ENCODE peak calls at places on chromosomes 5 and 9, in seven cellular contexts. G is IMR-90, X is H1, F is H9, T is mesenchymal stem cell, M is trophoblast cell, B is mesendoderm. W is an unnamed sample.

GRCh38 chr9:134681061-134681661 is 39.6 kb downstream of the COL5A1 start:
- DNase-seq in G (peak; percentile 44), X (no peak), F (no peak), T (peak; percentile 69), M (no peak), B (peak; percentile 79), W (no peak)

GRCh38 chr9:71719585-71719984 is 48.7 kb downstream of the CEMIP2 start:
- DNase-seq in G (peak; percentile 11), X (no peak), F (no peak), T (no peak), M (no peak), B (no peak), W (no peak)

GRCh38 chr9:123225374-123225813 is 43.0 kb downstream of the STRBP start:
- DNase-seq in G (peak; percentile 90), X (peak; percentile 50), F (peak; percentile 71), T (peak; percentile 75), M (peak; percentile 25), B (peak; percentile 79), W (peak; percentile 4)

GRCh38 chr9:75088646-75089368 is 493 bp downstream of the OSTF1 start:
- DNase-seq in G (peak; percentile 68), X (no peak), F (peak; percentile 39), T (peak; percentile 88), M (peak; percentile 77), B (peak; percentile 89), W (no peak)

GRCh38 chr5:151298063-151298462 is 5.5 kb downstream of the SLC36A3 start:
- DNase-seq in G (peak; percentile 50), X (no peak), F (peak; percentile 54), T (peak; percentile 65), M (no peak), B (peak; percentile 85), W (no peak)

GRCh38 chr5:146825033-146825432 is 53.5 kb downstream of the PPP2R2B start:
- DNase-seq in G (peak; percentile 11), X (no peak), F (peak; percentile 54), T (peak; percentile 38), M (peak; percentile 6), B (peak; percentile 67), W (peak; percentile 47)

GRCh38 chr5:18805376-18805775 is 1171.1 kb downstream of the TAF11L14 start:
- DNase-seq in G (no peak), X (no peak), F (no peak), T (no peak), M (no peak), B (no peak), W (no peak)

GRCh38 chr5:88143693-88144218 is 124.9 kb downstream of the TMEM161B start:
- DNase-seq in G (no peak), X (no peak), F (no peak), T (no peak), M (no peak), B (peak; percentile 0), W (peak; percentile 9)

GRCh38 chr5:79878721-79879336 is 112.2 kb downstream of the MTX3 start:
- DNase-seq in G (no peak), X (peak; percentile 5), F (peak; percentile 56), T (peak; percentile 1), M (no peak), B (peak; percentile 51), W (no peak)

GRCh38 chr9:91660295-91660589 is 236.6 kb upstream of the NFIL3 start:
- DNase-seq in G (no peak), X (no peak), F (no peak), T (no peak), M (no peak), B (no peak), W (no peak)

GRCh38 chr9:28688172-28688571 is 1114.9 kb upstream of the C9orf72 start:
- DNase-seq in G (no peak), X (peak; percentile 5), F (no peak), T (no peak), M (no peak), B (peak; percentile 80), W (no peak)

GRCh38 chr5:2277886-2278285 is 395.2 kb upstream of the IRX4 start:
- DNase-seq in G (no peak), X (no peak), F (no peak), T (no peak), M (no peak), B (no peak), W (no peak)

GRCh38 chr5:55821731-55822512 is 29.2 kb upstream of the IL31RA start:
- DNase-seq in G (no peak), X (no peak), F (peak; percentile 51), T (peak; percentile 13), M (no peak), B (no peak), W (no peak)

GRCh38 chr9:7536310-7536939 is 263.2 kb downstream of the DMAC1 start:
- DNase-seq in G (peak; percentile 56), X (no peak), F (peak; percentile 75), T (peak; percentile 56), M (peak; percentile 7), B (peak; percentile 77), W (peak; percentile 41)

GRCh38 chr5:115423541-115423940 is 121.0 kb downstream of the FEM1C start:
- DNase-seq in G (no peak), X (no peak), F (no peak), T (no peak), M (no peak), B (no peak), W (no peak)

GRCh38 chr9:90544488-90544887 is 98.1 kb downstream of the DIRAS2 start:
- DNase-seq in G (no peak), X (no peak), F (no peak), T (no peak), M (no peak), B (no peak), W (no peak)

GRCh38 chr9:77647659-77648457 is at the start of gene GNA14:
- DNase-seq in G (no peak), X (no peak), F (peak; percentile 64), T (peak; percentile 36), M (no peak), B (peak; percentile 70), W (peak; percentile 24)

GRCh38 chr5:80741015-80741414 is 86.2 kb upstream of the DHFR start:
- DNase-seq in G (no peak), X (no peak), F (no peak), T (no peak), M (no peak), B (no peak), W (no peak)

GRCh38 chr9:115234094-115234493 is 116.1 kb upstream of the TNC start:
- DNase-seq in G (peak; percentile 91), X (no peak), F (no peak), T (peak; percentile 83), M (peak; percentile 56), B (no peak), W (no peak)

GRCh38 chr9:128808543-128808942 is 9.8 kb upstream of the ENDOG start:
- DNase-seq in G (no peak), X (no peak), F (no peak), T (no peak), M (no peak), B (no peak), W (no peak)

GRCh38 chr5:15010936-15011335 is 139.4 kb upstream of the ANKH start:
- DNase-seq in G (no peak), X (no peak), F (no peak), T (peak; percentile 4), M (no peak), B (no peak), W (no peak)

GRCh38 chr5:142551242-142552067 is 134.4 kb downstream of the FGF1 start:
- DNase-seq in G (peak; percentile 22), X (peak; percentile 43), F (peak; percentile 82), T (peak; percentile 58), M (peak; percentile 77), B (peak; percentile 91), W (peak; percentile 47)

GRCh38 chr5:150178262-150178661 is 11.6 kb upstream of the SLC6A7 start:
- DNase-seq in G (no peak), X (no peak), F (no peak), T (no peak), M (no peak), B (no peak), W (no peak)

DNA sequence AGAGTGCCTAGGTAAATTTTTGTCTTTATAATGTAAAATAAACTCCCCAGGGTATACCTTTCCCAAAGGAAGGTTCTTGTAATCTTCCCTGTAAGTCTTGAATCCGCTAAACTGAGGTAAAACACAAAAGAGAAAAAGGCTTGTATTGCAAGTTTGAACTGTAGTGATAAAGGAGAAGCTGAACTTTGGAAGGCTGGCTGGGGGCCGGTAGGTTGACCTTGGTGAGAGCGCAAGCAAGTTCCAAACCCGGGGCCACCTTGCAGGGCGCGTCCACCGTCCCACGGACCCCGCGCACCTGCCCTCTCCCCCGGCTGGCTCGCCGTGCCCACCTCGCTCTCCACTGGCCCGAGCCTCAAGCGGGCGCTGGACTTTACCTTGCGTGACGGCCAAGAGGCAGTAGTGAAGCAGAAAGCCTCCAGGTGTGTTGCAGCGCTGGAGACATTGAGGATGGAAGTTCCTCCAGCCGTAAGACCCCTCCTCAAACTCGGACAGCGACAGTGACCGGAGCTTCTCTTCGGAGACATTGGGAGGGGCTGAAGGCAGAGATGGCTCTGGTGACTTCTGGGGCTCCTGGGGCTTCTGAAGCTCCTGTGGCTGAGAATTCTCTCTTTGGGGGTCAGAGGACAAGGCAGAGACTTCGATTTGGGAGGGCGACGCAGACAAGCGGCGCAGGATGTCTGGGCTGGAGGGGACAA is 403 bp downstream of the SLCO4C1 start:
- DNase-seq in G (no peak), X (no peak), F (peak; percentile 60), T (no peak), M (no peak), B (peak; percentile 27), W (no peak)
- H4K8ac ChIP-seq in G (no peak overlapping the region), X (peak overlapping the region; percentile 65), F (no peak overlapping the region), T (no peak overlapping the region), M (peak overlapping the region; percentile 17), B (no peak overlapping the region), W (peak overlapping the region; percentile 65)

GRCh38 chr5:155625315-155625714 is 611.8 kb downstream of the KIF4B start:
- DNase-seq in G (no peak), X (no peak), F (no peak), T (no peak), M (no peak), B (no peak), W (no peak)
- H2AK5ac ChIP-seq in G (no peak overlapping the region), X (no peak overlapping the region), F (no peak overlapping the region), T (no peak overlapping the region), M (no peak overlapping the region), B (no peak overlapping the region), W (no peak overlapping the region)

GRCh38 chr5:78060421-78060820 is 234.1 kb downstream of the AP3B1 start:
- DNase-seq in G (peak; percentile 83), X (no peak), F (no peak), T (peak; percentile 17), M (no peak), B (no peak), W (no peak)
- H4K8ac ChIP-seq in G (no peak overlapping the region), X (no peak overlapping the region), F (no peak overlapping the region), T (no peak overlapping the region), M (no peak overlapping the region), B (no peak overlapping the region), W (no peak overlapping the region)

DNA sequence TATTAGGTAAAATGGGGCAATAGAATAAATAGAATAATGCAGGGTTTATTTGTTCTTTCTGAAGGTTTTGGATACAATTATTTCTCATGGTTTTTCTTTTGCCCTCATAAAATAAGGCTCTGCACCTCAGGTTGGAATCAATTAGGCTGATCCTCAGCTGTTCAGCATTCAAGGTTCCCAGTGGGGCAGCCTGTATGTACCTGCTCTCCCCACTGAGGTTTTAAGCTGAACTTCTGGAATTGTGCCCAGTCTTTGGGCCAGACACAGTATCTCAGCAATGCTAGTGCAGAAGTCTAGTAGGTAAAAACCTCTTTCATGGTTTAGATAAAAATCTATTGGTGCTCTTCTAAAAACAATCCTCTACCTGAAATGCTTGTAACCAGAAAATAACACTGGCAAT is 98.0 kb downstream of the EDIL3 start:
- DNase-seq in G (no peak), X (no peak), F (no peak), T (no peak), M (no peak), B (no peak), W (no peak)
- H2AK5ac ChIP-seq in G (no peak overlapping the region), X (no peak overlapping the region), F (no peak overlapping the region), T (peak overlapping the region; percentile 4), M (no peak overlapping the region), B (no peak overlapping the region), W (no peak overlapping the region)

GRCh38 chr9:129930743-129931142 is 95.5 kb downstream of the USP20 start:
- DNase-seq in G (no peak), X (no peak), F (no peak), T (no peak), M (no peak), B (peak; percentile 10), W (no peak)
- H4K8ac ChIP-seq in G (no peak overlapping the region), X (no peak overlapping the region), F (no peak overlapping the region), T (peak overlapping the region; percentile 37), M (no peak overlapping the region), B (no peak overlapping the region), W (no peak overlapping the region)